ENCODE peak calls at places on chromosomes 3 and 15, in five cellular contexts. S is T1000, Y is T-helper 17 cell, X is AG09319, U is lung microvascular endothelial cell. N is an unnamed sample.

GRCh38 chr3:170081079-170081741 is 43.4 kb downstream of the GPR160 start:
- DNase-seq in S (no peak), Y (no peak), X (peak), U (no peak), N (no peak)

GRCh38 chr3:156952011-156952410 is 125.9 kb downstream of the LEKR1 start:
- DNase-seq in S (no peak), Y (no peak), X (no peak), U (no peak), N (no peak)

GRCh38 chr3:188649521-188649920 is 495.6 kb downstream of the LPP start:
- DNase-seq in S (no peak), Y (no peak), X (no peak), U (peak), N (no peak)

GRCh38 chr3:76570436-76571057 is 469.4 kb upstream of the ROBO2 start:
- DNase-seq in S (no peak), Y (no peak), X (no peak), U (no peak), N (no peak)

GRCh38 chr3:45188714-45189659 is 37.1 kb downstream of the TMEM158 start:
- DNase-seq in S (no peak), Y (no peak), X (no peak), U (no peak), N (no peak)

GRCh38 chr3:170055209-170055608 is 17.4 kb downstream of the GPR160 start:
- DNase-seq in S (no peak), Y (no peak), X (no peak), U (no peak), N (no peak)

GRCh38 chr15:78340243-78341056 is at the start of gene CRABP1:
- DNase-seq in S (no peak), Y (no peak), X (no peak), U (no peak), N (no peak)

GRCh38 chr15:56832125-56832524 is 86.3 kb upstream of the TCF12 start:
- DNase-seq in S (no peak), Y (no peak), X (no peak), U (no peak), N (no peak)

GRCh38 chr3:171974986-171975837 is 64.2 kb upstream of the FNDC3B start:
- DNase-seq in S (no peak), Y (no peak), X (no peak), U (no peak), N (no peak)

GRCh38 chr3:12363397-12364195 is 74.7 kb downstream of the PPARG start:
- DNase-seq in S (no peak), Y (no peak), X (no peak), U (peak), N (no peak)

GRCh38 chr3:45983865-45984264 is 11.8 kb downstream of the FYCO1 start:
- DNase-seq in S (no peak), Y (no peak), X (no peak), U (no peak), N (no peak)

N was measured in pulmonary artery endothelial cell.